ENCODE peak calls at places on chromosomes 11 and 22, in six cellular contexts. E is H54, G is iris pigment epithelial cell, U is psoas muscle, L is uterus, B is Karpas-422. J is an unnamed sample.

GRCh38 chr22:37896181-37896592 is 9.9 kb upstream of the MICALL1 start:
- DNase-seq in E (no peak), G (peak), U (no peak), L (no peak), B (no peak), J (no peak)

GRCh38 chr11:95584589-95584988 is 205.0 kb downstream of the FAM76B start:
- DNase-seq in E (no peak), G (no peak), U (no peak), L (no peak), B (no peak), J (no peak)

GRCh38 chr11:76566811-76567210 is 103.7 kb downstream of the LRRC32 start:
- DNase-seq in E (no peak), G (no peak), U (no peak), L (no peak), B (no peak), J (no peak)

GRCh38 chr11:6633422-6634408 is 14.5 kb upstream of the TPP1 start:
- DNase-seq in E (no peak), G (no peak), U (no peak), L (no peak), B (no peak), J (no peak)

GRCh38 chr22:26199665-26200064 is 30.4 kb downstream of the SEZ6L start:
- DNase-seq in E (no peak), G (no peak), U (no peak), L (no peak), B (peak), J (no peak)

GRCh38 chr11:119699227-119699626 is 29.8 kb downstream of the NECTIN1 start:
- DNase-seq in E (no peak), G (no peak), U (peak), L (peak), B (no peak), J (no peak)

GRCh38 chr11:8631395-8632110 is 37.5 kb upstream of the STK33 start:
- DNase-seq in E (no peak), G (peak), U (no peak), L (no peak), B (no peak), J (no peak)

GRCh38 chr11:115581871-115582639 is 77.8 kb upstream of the CADM1 start:
- DNase-seq in E (no peak), G (no peak), U (no peak), L (no peak), B (no peak), J (no peak)

GRCh38 chr22:35777335-35777975 is 59.8 kb downstream of the APOL5 start:
- DNase-seq in E (no peak), G (peak), U (no peak), L (no peak), B (no peak), J (no peak)

GRCh38 chr22:36419177-36419911 is 31.6 kb upstream of the MYH9 start:
- DNase-seq in E (no peak), G (peak), U (peak), L (peak), B (no peak), J (peak)